ENCODE peak calls at places on chromosomes 13 and 19, in eight cellular contexts. P, M, A, W, Y, D, G and N are unnamed samples.

GRCh38 chr13:65378484-65378883 is 1851.7 kb downstream of the PCDH9 start:
- DNase-seq in P (no peak), M (no peak), A (no peak), W (no peak), Y (no peak), D (no peak), G (no peak), N (no peak)

GRCh38 chr13:44710576-44710975 is 134.4 kb upstream of the TSC22D1 start:
- DNase-seq in P (no peak), M (peak; percentile 44), A (no peak), W (peak; percentile 77), Y (peak; percentile 98), D (peak; percentile 99), G (no peak), N (peak; percentile 5)

GRCh38 chr19:10421240-10421948 is 1.1 kb downstream of the PDE4A start:
- DNase-seq in P (no peak), M (no peak), A (no peak), W (no peak), Y (no peak), D (no peak), G (no peak), N (no peak)

GRCh38 chr19:17862711-17863519 is 3.2 kb downstream of the RPL18A start:
- DNase-seq in P (no peak), M (no peak), A (no peak), W (no peak), Y (no peak), D (no peak), G (no peak), N (no peak)

GRCh38 chr13:29963086-29963485 is 112.7 kb upstream of the UBL3 start:
- DNase-seq in P (no peak), M (no peak), A (no peak), W (no peak), Y (no peak), D (no peak), G (no peak), N (no peak)

GRCh38 chr13:62875118-62875640 is 1459.5 kb upstream of the PCDH20 start:
- DNase-seq in P (no peak), M (no peak), A (no peak), W (no peak), Y (no peak), D (no peak), G (no peak), N (no peak)

GRCh38 chr13:33251131-33251629 is 34.4 kb downstream of the STARD13 start:
- DNase-seq in P (no peak), M (no peak), A (no peak), W (peak; percentile 88), Y (peak; percentile 99), D (peak; percentile 99), G (no peak), N (peak; percentile 41)

GRCh38 chr13:107650081-107650701 is 565.1 kb downstream of the LIG4 start:
- DNase-seq in P (peak; percentile 33), M (peak; percentile 78), A (peak; percentile 92), W (peak; percentile 68), Y (peak; percentile 25), D (peak; percentile 50), G (peak; percentile 57), N (no peak)

GRCh38 chr13:107450931-107451330 is 764.4 kb downstream of the LIG4 start:
- DNase-seq in P (no peak), M (no peak), A (no peak), W (peak; percentile 99), Y (peak; percentile 99), D (peak; percentile 99), G (no peak), N (no peak)

GRCh38 chr19:18650468-18651001 is 13.7 kb downstream of the KLHL26 start:
- DNase-seq in P (peak; percentile 40), M (no peak), A (peak; percentile 66), W (peak; percentile 98), Y (peak; percentile 78), D (peak; percentile 81), G (no peak), N (no peak)

GRCh38 chr19:52809801-52810200 is 11.6 kb downstream of the ZNF28 start:
- DNase-seq in P (no peak), M (no peak), A (no peak), W (no peak), Y (no peak), D (no peak), G (no peak), N (no peak)

GRCh38 chr19:4873930-4874329 is 6.5 kb upstream of the PLIN3 start:
- DNase-seq in P (no peak), M (no peak), A (no peak), W (no peak), Y (no peak), D (no peak), G (no peak), N (no peak)

GRCh38 chr19:10295847-10296591 is 6.3 kb downstream of the ICAM5 start:
- DNase-seq in P (no peak), M (peak; percentile 37), A (peak; percentile 80), W (no peak), Y (no peak), D (no peak), G (no peak), N (no peak)

GRCh38 chr19:49515767-49516166 is 3.3 kb downstream of the FCGRT start:
- DNase-seq in P (no peak), M (no peak), A (no peak), W (peak; percentile 61), Y (no peak), D (no peak), G (no peak), N (no peak)

GRCh38 chr19:58218899-58219298 is 9.8 kb upstream of the ZNF544 start:
- DNase-seq in P (no peak), M (peak; percentile 68), A (peak; percentile 76), W (no peak), Y (no peak), D (no peak), G (no peak), N (no peak)

GRCh38 chr13:113816248-113816924 is 47.5 kb downstream of the GAS6 start:
- DNase-seq in P (no peak), M (no peak), A (no peak), W (peak; percentile 46), Y (no peak), D (no peak), G (no peak), N (no peak)

GRCh38 chr19:35704218-35704617 is at the start of gene ZBTB32:
- DNase-seq in P (peak; percentile 42), M (peak; percentile 81), A (peak; percentile 91), W (peak; percentile 56), Y (peak; percentile 46), D (peak; percentile 57), G (peak; percentile 21), N (no peak)

GRCh38 chr13:34066344-34066743 is 248.4 kb downstream of the RFC3 start:
- DNase-seq in P (no peak), M (peak; percentile 80), A (peak; percentile 47), W (no peak), Y (no peak), D (no peak), G (no peak), N (no peak)

GRCh38 chr13:52359534-52359933 is 46.4 kb downstream of the THSD1 start:
- DNase-seq in P (no peak), M (no peak), A (no peak), W (no peak), Y (no peak), D (peak; percentile 11), G (no peak), N (no peak)

GRCh38 chr13:113863511-113864302 is at the start of gene GAS6:
- DNase-seq in P (peak; percentile 83), M (peak; percentile 40), A (peak; percentile 78), W (peak; percentile 41), Y (no peak), D (peak; percentile 51), G (peak; percentile 51), N (no peak)

GRCh38 chr19:1131718-1132552 is 28.1 kb downstream of the GPX4 start:
- DNase-seq in P (peak; percentile 93), M (peak; percentile 86), A (peak; percentile 86), W (peak; percentile 95), Y (peak; percentile 87), D (peak; percentile 93), G (peak; percentile 51), N (peak; percentile 21)

DNA sequence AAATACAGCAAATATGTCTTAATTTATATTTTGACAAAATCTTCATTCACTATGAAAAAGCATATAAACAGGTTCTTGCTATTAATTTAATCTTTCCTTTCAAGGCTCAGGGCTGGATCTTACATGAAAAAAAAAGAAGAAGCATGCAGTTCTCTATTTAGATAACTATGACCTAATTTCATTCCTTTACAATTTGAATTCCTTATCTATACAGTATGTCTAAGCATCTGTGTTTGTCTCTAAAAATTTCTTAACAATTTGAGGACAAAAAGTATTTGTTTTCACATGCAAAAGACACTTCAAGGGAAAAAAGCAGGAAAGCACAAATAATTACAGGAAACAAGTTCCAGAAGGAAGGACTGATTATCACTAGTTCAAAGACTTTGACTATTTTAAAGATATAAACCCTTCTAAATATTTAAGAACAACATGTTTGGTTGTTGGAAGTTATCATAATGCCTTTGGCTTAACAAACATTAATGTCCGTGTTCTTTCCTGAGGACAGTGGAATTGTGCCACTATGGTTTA is 157.5 kb downstream of the TBC1D4 start:
- DNase-seq in P (no peak), M (no peak), A (no peak), W (no peak), Y (no peak), D (peak; percentile 9), G (no peak), N (no peak)
- H3K9ac ChIP-seq in P (no peak overlapping the region), M (no peak overlapping the region), A (no peak overlapping the region), W (no peak overlapping the region), Y (no peak overlapping the region), D (no peak overlapping the region), G (no peak overlapping the region), N (no peak overlapping the region)

DNA sequence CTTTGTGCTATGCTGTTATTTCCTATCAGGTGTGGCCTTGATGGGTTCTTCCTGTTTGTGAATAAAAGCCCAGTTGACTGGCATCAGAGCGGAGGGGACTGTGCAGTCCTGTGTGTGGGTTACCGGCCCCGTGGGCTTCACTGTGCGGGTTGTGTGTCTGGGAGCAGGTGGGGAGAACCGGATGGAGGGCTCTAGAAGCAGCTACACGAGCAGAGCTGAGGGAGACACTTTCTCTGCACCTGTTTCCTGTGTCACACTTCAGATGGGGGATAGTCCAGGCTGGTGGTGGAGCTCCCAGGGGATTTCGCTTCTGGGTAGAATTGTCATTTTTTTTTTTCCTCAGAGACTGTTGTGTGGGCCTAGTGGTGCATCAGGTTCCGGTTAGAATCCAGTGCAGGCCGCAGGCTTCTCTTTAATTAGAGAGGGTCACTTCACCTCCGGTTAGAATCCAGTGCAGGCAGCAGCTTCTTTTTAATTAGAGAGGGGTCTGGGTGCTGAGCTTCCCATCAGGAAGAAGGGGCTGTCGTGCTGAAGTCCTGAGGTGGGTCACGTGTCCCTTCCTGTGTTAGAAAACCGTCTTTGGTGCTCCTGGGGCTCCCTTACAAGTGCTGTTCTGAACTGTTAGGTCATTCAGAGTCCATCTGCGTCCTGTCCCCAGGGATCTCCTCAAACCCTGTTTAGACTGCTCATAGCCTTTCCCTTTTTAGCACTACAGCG is 69.7 kb downstream of the ARHGEF7 start:
- DNase-seq in P (no peak), M (no peak), A (no peak), W (no peak), Y (no peak), D (no peak), G (no peak), N (peak; percentile 93)
- H3K4me3 ChIP-seq in P (no peak overlapping the region), M (no peak overlapping the region), A (no peak overlapping the region), W (no peak overlapping the region), Y (no peak overlapping the region), D (no peak overlapping the region), G (no peak overlapping the region), N (peak overlapping the region; percentile 67)

GRCh38 chr19:46977548-46977947 is 42.1 kb upstream of the NPAS1 start:
- DNase-seq in P (no peak), M (no peak), A (no peak), W (peak; percentile 50), Y (no peak), D (no peak), G (no peak), N (no peak)
- H3K9ac ChIP-seq in P (no peak overlapping the region), M (peak overlapping the region; percentile 4), A (no peak overlapping the region), W (peak overlapping the region; percentile 74), Y (peak overlapping the region; percentile 69), D (no peak overlapping the region), G (no peak overlapping the region), N (no peak overlapping the region)

GRCh38 chr13:79306650-79307049 is 99.4 kb downstream of the RBM26 start:
- DNase-seq in P (no peak), M (no peak), A (no peak), W (no peak), Y (no peak), D (no peak), G (no peak), N (no peak)
- H3K4me3 ChIP-seq in P (no peak overlapping the region), M (no peak overlapping the region), A (no peak overlapping the region), W (no peak overlapping the region), Y (no peak overlapping the region), D (no peak overlapping the region), G (no peak overlapping the region), N (no peak overlapping the region)